ENCODE peak calls at places on chromosomes 11 and 22, in six cellular contexts. V, T, X, C, Y and J are unnamed samples. For H3K4me1, the result is how much of the 10 kb centered on the place peaks cover.

GRCh38 chr11:117392979-117393378 is 65.3 kb downstream of the CEP164 start:
- DNase-seq in V (no peak), C (no peak), T (no peak), X (no peak), Y (no peak), J (no peak)

GRCh38 chr11:83648610-83649467 is 362.7 kb upstream of the CCDC90B start:
- DNase-seq in T (no peak), C (no peak), X (no peak), V (no peak), Y (no peak), J (no peak)

GRCh38 chr11:129453293-129453721 is 77.7 kb downstream of the BARX2 start:
- DNase-seq in V (no peak), C (no peak), Y (no peak), T (no peak), X (no peak), J (no peak)

GRCh38 chr11:76589945-76590630 is 80.5 kb downstream of the LRRC32 start:
- DNase-seq in T (no peak), X (no peak), C (no peak), V (no peak), Y (no peak), J (no peak)

GRCh38 chr11:77669848-77670511 is 32.4 kb upstream of the CLNS1A start:
- DNase-seq in X (no peak), T (no peak), V (no peak), C (no peak), Y (no peak), J (no peak)

GRCh38 chr11:1017269-1018005 is 19.1 kb downstream of the MUC6 start:
- DNase-seq in V (no peak), X (peak), Y (no peak), T (no peak), C (no peak), J (no peak)

GRCh38 chr11:116960916-116961315 is 123.5 kb upstream of the APOA1 start:
- DNase-seq in V (no peak), X (no peak), Y (no peak), T (peak), C (no peak), J (no peak)

GRCh38 chr11:109728056-109728455 is 306.1 kb downstream of the C11orf87 start:
- DNase-seq in V (no peak), Y (no peak), T (peak), C (no peak), X (no peak), J (no peak)

GRCh38 chr11:64867748-64868462 is 10.5 kb downstream of the EHD1 start:
- DNase-seq in Y (no peak), C (no peak), T (no peak), V (no peak), X (no peak), J (no peak)

GRCh38 chr11:6498121-6498520 is 1.0 kb downstream of the DNHD1 start:
- DNase-seq in Y (no peak), V (no peak), T (no peak), X (no peak), C (no peak), J (no peak)

GRCh38 chr22:47370448-47371262 is 608.2 kb downstream of the TBC1D22A start:
- DNase-seq in Y (no peak), V (peak), C (no peak), T (no peak), X (no peak), J (no peak)

GRCh38 chr22:26172389-26172990 is 3.2 kb downstream of the SEZ6L start:
- DNase-seq in C (peak), X (no peak), T (peak), Y (no peak), V (peak), J (no peak)

GRCh38 chr11:97234016-97234415 is 844.2 kb downstream of the JRKL start:
- DNase-seq in X (no peak), T (no peak), C (no peak), V (no peak), Y (no peak), J (no peak)

GRCh38 chr11:6404341-6405038 is 14.2 kb downstream of the SMPD1 start:
- DNase-seq in Y (no peak), X (no peak), C (no peak), T (no peak), V (no peak), J (peak)

GRCh38 chr22:43474161-43475101 is 62.6 kb downstream of the MPPED1 start:
- DNase-seq in X (no peak), Y (no peak), T (no peak), C (no peak), V (no peak), J (no peak)

GRCh38 chr11:68263444-68264035 is 8.2 kb downstream of the C11orf24 start:
- DNase-seq in T (no peak), C (no peak), V (no peak), X (no peak), Y (no peak), J (no peak)

GRCh38 chr22:37331811-37332536 is 49.7 kb downstream of the CYTH4 start:
- DNase-seq in C (no peak), T (no peak), V (no peak), X (no peak), Y (no peak), J (no peak)

GRCh38 chr22:41498322-41498721 is 29.4 kb downstream of the ACO2 start:
- DNase-seq in X (no peak), C (no peak), T (no peak), V (peak), Y (no peak), J (no peak)

DNA sequence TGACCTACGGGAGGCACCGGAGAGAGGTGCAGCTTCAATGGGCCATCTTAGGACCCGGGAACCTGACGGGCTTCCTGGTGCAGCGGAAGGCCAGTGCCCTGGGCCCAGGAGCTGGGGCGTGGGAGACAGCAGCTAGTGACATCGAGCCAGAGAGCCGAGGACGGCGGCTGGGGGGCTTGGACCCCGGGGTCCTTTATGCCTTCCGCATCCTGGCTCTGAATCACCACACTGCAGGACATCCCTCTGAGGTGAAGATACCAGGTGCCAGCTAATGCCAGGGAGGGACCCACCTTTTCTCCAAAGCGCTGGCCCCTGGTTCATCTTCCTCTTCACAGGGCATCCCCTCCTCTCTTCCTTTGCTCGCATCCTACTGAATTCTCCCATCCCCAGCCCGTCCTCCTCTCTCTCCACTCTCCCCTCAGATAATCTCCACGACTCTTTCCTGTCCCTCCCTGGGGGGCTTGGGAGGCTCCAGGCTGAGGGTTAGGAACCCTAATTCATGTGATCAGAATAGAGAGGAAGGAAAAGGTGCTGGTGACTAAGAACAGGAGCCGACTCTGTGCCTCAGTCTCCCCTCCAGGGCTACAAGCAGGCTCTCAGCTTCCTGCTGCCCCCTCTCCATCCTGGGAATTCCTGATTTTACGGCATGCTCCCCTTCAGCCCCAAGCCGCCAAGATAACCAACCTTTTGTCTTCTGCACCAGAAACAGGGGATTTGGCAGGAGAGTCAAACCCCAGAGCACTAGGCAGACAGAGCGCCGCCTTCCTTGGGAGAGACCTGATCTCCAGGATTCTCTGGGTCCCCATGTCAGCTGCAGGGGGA is 8.5 kb downstream of the VSIG10L2 start:
- DNase-seq in T (no peak), C (no peak), V (no peak), X (no peak), Y (no peak), J (no peak)
- H3K4me1 ChIP-seq in T (under half), C (under half), V (under half), X (under half), Y (under half), J (under half)

DNA sequence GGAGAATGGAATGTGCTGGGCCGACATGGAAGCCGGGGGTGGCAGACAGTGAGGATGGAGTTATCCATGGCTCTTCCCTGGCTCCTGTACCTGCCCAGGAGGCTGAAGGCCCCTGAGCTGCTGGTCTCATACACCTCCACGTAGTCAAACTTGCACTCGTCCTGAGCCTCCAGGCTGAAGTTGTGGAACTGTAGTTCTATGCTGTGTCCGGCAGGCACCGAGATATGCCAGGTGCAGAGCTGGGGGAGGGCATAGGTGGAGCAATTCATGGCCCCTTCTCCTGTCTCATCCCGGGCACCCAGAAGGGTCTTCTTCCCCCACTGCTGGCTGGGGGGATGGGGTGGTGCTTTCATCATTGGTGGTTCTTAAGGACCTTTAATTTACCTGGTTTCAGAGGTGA is 2.8 kb downstream of the MFRP start:
- DNase-seq in V (no peak), T (no peak), C (no peak), X (no peak), Y (no peak), J (no peak)
- H3K4me3 ChIP-seq in V (no peak), T (no peak), C (no peak), X (no peak), Y (no peak), J (no peak)

GRCh38 chr11:47388697-47389576 is 10.6 kb upstream of the SPI1 start:
- DNase-seq in T (no peak), V (no peak), C (no peak), X (no peak), Y (no peak), J (no peak)

GRCh38 chr11:47387944-47388696 is 9.8 kb upstream of the SPI1 start:
- DNase-seq in C (no peak), T (no peak), X (no peak), Y (no peak), V (no peak), J (no peak)

GRCh38 chr11:47390084-47390760 is 11.9 kb upstream of the SPI1 start:
- DNase-seq in T (no peak), X (no peak), C (no peak), Y (no peak), V (no peak), J (no peak)

GRCh38 chr11:47391077-47391583 is 12.8 kb upstream of the SPI1 start:
- DNase-seq in C (no peak), X (no peak), Y (no peak), V (peak), T (no peak), J (no peak)

DNA sequence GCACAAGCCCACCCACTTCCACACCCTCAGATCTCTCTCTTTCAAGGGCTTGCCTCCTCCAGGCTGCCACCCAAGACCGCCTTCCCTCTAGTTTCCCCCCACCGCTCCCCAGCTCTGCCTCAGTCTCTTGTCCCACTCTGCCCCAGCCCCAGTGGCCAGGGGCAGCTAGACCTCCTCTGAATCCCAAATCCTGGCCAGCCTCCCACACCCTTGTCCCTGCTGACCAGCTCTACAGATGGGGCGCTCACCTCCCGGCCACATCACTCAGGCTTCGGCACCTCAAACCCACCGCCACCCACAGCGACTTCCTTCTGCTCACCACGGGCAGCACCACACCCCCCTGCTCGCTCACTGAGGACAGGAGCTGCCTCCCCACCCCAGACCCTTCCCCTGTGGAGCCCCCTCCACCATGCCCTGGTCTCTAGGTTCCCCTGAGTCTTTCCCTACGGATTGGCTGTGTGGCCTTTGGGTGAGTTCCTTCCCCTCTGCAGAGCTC is 11.3 kb upstream of the SPI1 start:
- DNase-seq in T (no peak), V (no peak), X (no peak), Y (no peak), C (no peak), J (no peak)
- H3K27ac ChIP-seq in T (no peak), V (no peak), X (no peak), Y (no peak), C (no peak), J (no peak)

DNA sequence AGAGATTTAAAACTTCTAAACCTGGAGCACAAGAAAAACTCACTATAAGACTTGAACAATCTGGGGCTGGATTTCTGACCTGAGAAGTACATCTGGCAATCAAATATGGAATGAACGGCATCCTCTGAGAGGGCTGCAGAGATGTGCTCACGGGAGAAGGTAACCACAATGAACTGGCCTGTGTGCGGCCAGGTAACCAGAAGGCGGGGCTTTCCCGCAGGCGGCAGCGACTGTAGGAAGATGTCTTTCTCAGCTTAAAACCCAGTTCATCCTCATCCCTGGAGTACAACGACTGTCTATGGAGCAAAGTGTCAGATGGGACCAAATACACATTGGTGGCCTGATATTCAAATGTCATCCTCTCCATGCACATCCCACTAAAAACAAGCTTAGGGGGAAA is 24.5 kb downstream of the MICAL3 start:
- DNase-seq in X (no peak), C (no peak), T (no peak), V (no peak), Y (no peak), J (no peak)
- H3K4me1 ChIP-seq in X (under half), C (under half), T (under half), V (under half), Y (under half), J (under half)

GRCh38 chr22:33811686-33812085 is 108.6 kb downstream of the LARGE1 start:
- DNase-seq in V (peak), Y (no peak), X (peak), C (peak), T (no peak), J (no peak)
- H3K4me3 ChIP-seq in V (no peak), Y (no peak), X (no peak), C (no peak), T (no peak), J (no peak)

GRCh38 chr11:69750875-69751597 is 24.1 kb downstream of the FGF4 start:
- DNase-seq in Y (no peak), X (no peak), C (no peak), T (no peak), V (no peak), J (no peak)
- H3K27ac ChIP-seq in Y (no peak), X (no peak), C (no peak), T (no peak), V (no peak), J (no peak)

DNA sequence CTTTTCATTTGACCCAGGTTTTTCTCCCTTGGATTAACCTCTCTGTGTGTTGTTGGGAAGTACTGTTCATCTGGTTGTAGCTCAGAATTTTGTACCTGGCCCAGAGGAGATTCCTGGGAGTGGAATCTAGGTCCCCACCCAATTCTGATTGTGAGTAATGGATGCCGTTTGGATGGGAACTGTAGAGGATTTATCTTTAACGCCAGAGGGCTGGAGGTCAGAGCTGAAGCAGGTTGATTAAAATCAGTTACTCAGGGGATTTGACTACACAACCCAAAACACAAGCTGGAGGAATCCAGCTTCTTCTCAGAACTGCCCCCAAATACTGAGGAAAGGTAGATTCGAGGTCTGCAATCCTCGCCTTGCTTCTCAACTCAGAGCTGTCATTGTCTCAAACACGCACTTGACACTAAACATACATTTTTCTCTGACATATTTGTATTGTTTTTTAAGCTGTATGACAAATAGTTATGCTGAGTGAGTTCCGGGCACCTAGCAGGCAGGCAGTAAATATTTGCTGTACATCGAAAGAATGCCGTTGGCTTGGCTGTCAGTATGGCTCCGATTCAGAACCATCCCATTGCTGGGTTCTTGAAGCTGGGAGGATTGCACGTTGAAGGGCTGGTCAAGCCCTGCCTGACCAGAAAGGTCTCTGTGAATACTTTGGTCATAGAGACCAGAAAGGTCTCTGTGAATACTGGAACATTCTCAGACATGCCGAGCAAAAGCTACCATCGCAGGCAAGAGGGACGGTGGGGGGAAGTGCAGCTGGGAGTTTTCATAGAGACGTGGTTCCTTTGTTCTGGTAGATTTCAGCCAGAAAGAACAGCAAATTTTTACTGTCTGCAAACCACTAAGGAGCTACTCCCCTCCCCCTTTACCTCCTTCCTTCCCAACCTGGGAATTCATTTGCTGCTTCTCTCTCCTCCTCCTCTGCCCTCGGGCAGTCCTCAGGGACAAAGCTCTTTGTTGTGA is 202.0 kb upstream of the SORL1-AS1 start:
- DNase-seq in C (no peak), X (no peak), V (no peak), Y (no peak), T (no peak), J (no peak)
- H3K4me1 ChIP-seq in C (under half), X (under half), V (under half), Y (under half), T (under half), J (under half)